ENCODE peak calls at places on chromosomes 4 and X, in six cellular contexts. One of them, this sample, is unnamed.

GRCh38 chr4:12791536-12791935 is 692.6 kb downstream of the RAB28 start:
- DNase-seq in non-pigmented ciliary epithelial cell: peak
- DNase-seq in esophagus squamous epithelium: no peak
- DNase-seq in HFF-Myc: no peak
- DNase-seq in effector memory CD4-positive, alpha-beta T cell: no peak
- DNase-seq in fibroblast of the conjunctiva: no peak
- DNase-seq in this sample: no peak

GRCh38 chr4:156677136-156677535 is 294.5 kb downstream of the PDGFC start:
- DNase-seq in fibroblast of the conjunctiva: no peak
- DNase-seq in esophagus squamous epithelium: no peak
- DNase-seq in non-pigmented ciliary epithelial cell: no peak
- DNase-seq in HFF-Myc: no peak
- DNase-seq in effector memory CD4-positive, alpha-beta T cell: no peak
- DNase-seq in this sample: no peak

GRCh38 chr4:123978637-123979036 is 582.0 kb downstream of the SPRY1 start:
- DNase-seq in fibroblast of the conjunctiva: no peak
- DNase-seq in effector memory CD4-positive, alpha-beta T cell: no peak
- DNase-seq in esophagus squamous epithelium: no peak
- DNase-seq in HFF-Myc: no peak
- DNase-seq in non-pigmented ciliary epithelial cell: no peak
- DNase-seq in this sample: no peak

GRCh38 chrX:40174594-40175415 is 77.0 kb upstream of the BCOR start:
- DNase-seq in esophagus squamous epithelium: no peak
- DNase-seq in effector memory CD4-positive, alpha-beta T cell: no peak
- DNase-seq in fibroblast of the conjunctiva: no peak
- DNase-seq in non-pigmented ciliary epithelial cell: no peak
- DNase-seq in HFF-Myc: no peak
- DNase-seq in this sample: no peak

GRCh38 chrX:9788908-9789307 is 2.7 kb downstream of the SHROOM2 start:
- DNase-seq in fibroblast of the conjunctiva: no peak
- DNase-seq in HFF-Myc: no peak
- DNase-seq in esophagus squamous epithelium: no peak
- DNase-seq in non-pigmented ciliary epithelial cell: no peak
- DNase-seq in effector memory CD4-positive, alpha-beta T cell: no peak
- DNase-seq in this sample: no peak

GRCh38 chr4:40329805-40330204 is 5.3 kb upstream of the CHRNA9 start:
- DNase-seq in non-pigmented ciliary epithelial cell: no peak
- DNase-seq in fibroblast of the conjunctiva: no peak
- DNase-seq in HFF-Myc: no peak
- DNase-seq in esophagus squamous epithelium: no peak
- DNase-seq in effector memory CD4-positive, alpha-beta T cell: no peak
- DNase-seq in this sample: no peak

GRCh38 chr4:106687026-106687425 is 318.4 kb upstream of the GIMD1 start:
- DNase-seq in esophagus squamous epithelium: no peak
- DNase-seq in non-pigmented ciliary epithelial cell: no peak
- DNase-seq in effector memory CD4-positive, alpha-beta T cell: no peak
- DNase-seq in HFF-Myc: no peak
- DNase-seq in fibroblast of the conjunctiva: no peak
- DNase-seq in this sample: no peak

GRCh38 chr4:102449751-102450352 is 51.3 kb upstream of the NFKB1 start:
- DNase-seq in esophagus squamous epithelium: no peak
- DNase-seq in HFF-Myc: no peak
- DNase-seq in non-pigmented ciliary epithelial cell: no peak
- DNase-seq in effector memory CD4-positive, alpha-beta T cell: no peak
- DNase-seq in fibroblast of the conjunctiva: peak
- DNase-seq in this sample: no peak

GRCh38 chrX:71871367-71871766 is 39.3 kb upstream of the NHSL2 start:
- DNase-seq in HFF-Myc: no peak
- DNase-seq in non-pigmented ciliary epithelial cell: peak
- DNase-seq in esophagus squamous epithelium: no peak
- DNase-seq in effector memory CD4-positive, alpha-beta T cell: no peak
- DNase-seq in fibroblast of the conjunctiva: no peak
- DNase-seq in this sample: peak

GRCh38 chrX:47228550-47229270 is 4.1 kb upstream of the USP11 start:
- DNase-seq in esophagus squamous epithelium: no peak
- DNase-seq in fibroblast of the conjunctiva: no peak
- DNase-seq in effector memory CD4-positive, alpha-beta T cell: no peak
- DNase-seq in HFF-Myc: no peak
- DNase-seq in non-pigmented ciliary epithelial cell: no peak
- DNase-seq in this sample: no peak

GRCh38 chrX:10450959-10451355 is 169.4 kb downstream of the MID1 start:
- DNase-seq in effector memory CD4-positive, alpha-beta T cell: no peak
- DNase-seq in fibroblast of the conjunctiva: peak
- DNase-seq in non-pigmented ciliary epithelial cell: no peak
- DNase-seq in esophagus squamous epithelium: no peak
- DNase-seq in HFF-Myc: no peak
- DNase-seq in this sample: no peak

GRCh38 chr4:92305148-92305877 is 1.5 kb downstream of the GRID2 start:
- DNase-seq in effector memory CD4-positive, alpha-beta T cell: no peak
- DNase-seq in esophagus squamous epithelium: no peak
- DNase-seq in non-pigmented ciliary epithelial cell: no peak
- DNase-seq in HFF-Myc: no peak
- DNase-seq in fibroblast of the conjunctiva: no peak
- DNase-seq in this sample: peak

GRCh38 chr4:158667651-158668198 is 4.0 kb downstream of the C4orf46 start:
- DNase-seq in non-pigmented ciliary epithelial cell: no peak
- DNase-seq in effector memory CD4-positive, alpha-beta T cell: no peak
- DNase-seq in fibroblast of the conjunctiva: no peak
- DNase-seq in esophagus squamous epithelium: no peak
- DNase-seq in HFF-Myc: peak
- DNase-seq in this sample: no peak

GRCh38 chrX:47940448-47940847 is 63.3 kb downstream of the ZNF182 start:
- DNase-seq in esophagus squamous epithelium: no peak
- DNase-seq in non-pigmented ciliary epithelial cell: no peak
- DNase-seq in fibroblast of the conjunctiva: no peak
- DNase-seq in effector memory CD4-positive, alpha-beta T cell: no peak
- DNase-seq in HFF-Myc: no peak
- DNase-seq in this sample: no peak

GRCh38 chr4:123250843-123251242 is 145.8 kb upstream of the SPRY1 start:
- DNase-seq in fibroblast of the conjunctiva: peak
- DNase-seq in effector memory CD4-positive, alpha-beta T cell: no peak
- DNase-seq in HFF-Myc: no peak
- DNase-seq in esophagus squamous epithelium: no peak
- DNase-seq in non-pigmented ciliary epithelial cell: peak
- DNase-seq in this sample: peak

GRCh38 chr4:1062419-1062818 is 50.9 kb downstream of the RNF212 start:
- DNase-seq in esophagus squamous epithelium: no peak
- DNase-seq in fibroblast of the conjunctiva: no peak
- DNase-seq in HFF-Myc: no peak
- DNase-seq in effector memory CD4-positive, alpha-beta T cell: no peak
- DNase-seq in non-pigmented ciliary epithelial cell: no peak
- DNase-seq in this sample: no peak

GRCh38 chr4:76990288-76991080 is 40.9 kb downstream of the SEPTIN11 start:
- DNase-seq in HFF-Myc: no peak
- DNase-seq in fibroblast of the conjunctiva: no peak
- DNase-seq in non-pigmented ciliary epithelial cell: peak
- DNase-seq in esophagus squamous epithelium: no peak
- DNase-seq in effector memory CD4-positive, alpha-beta T cell: no peak
- DNase-seq in this sample: peak

GRCh38 chr4:29276150-29276549 is 1444.0 kb upstream of the PCDH7 start:
- DNase-seq in non-pigmented ciliary epithelial cell: no peak
- DNase-seq in HFF-Myc: no peak
- DNase-seq in fibroblast of the conjunctiva: no peak
- DNase-seq in effector memory CD4-positive, alpha-beta T cell: no peak
- DNase-seq in esophagus squamous epithelium: no peak
- DNase-seq in this sample: no peak

GRCh38 chrX:14630724-14631123 is 101.4 kb downstream of the GLRA2 start:
- DNase-seq in fibroblast of the conjunctiva: no peak
- DNase-seq in HFF-Myc: no peak
- DNase-seq in esophagus squamous epithelium: no peak
- DNase-seq in effector memory CD4-positive, alpha-beta T cell: no peak
- DNase-seq in non-pigmented ciliary epithelial cell: no peak
- DNase-seq in this sample: no peak

GRCh38 chr4:16532240-16532990 is 306.1 kb upstream of the TAPT1 start:
- DNase-seq in fibroblast of the conjunctiva: peak
- DNase-seq in esophagus squamous epithelium: no peak
- DNase-seq in effector memory CD4-positive, alpha-beta T cell: no peak
- DNase-seq in HFF-Myc: peak
- DNase-seq in non-pigmented ciliary epithelial cell: peak
- DNase-seq in this sample: peak

GRCh38 chr4:80142396-80143304 is 54.7 kb upstream of the PRDM8 start:
- DNase-seq in effector memory CD4-positive, alpha-beta T cell: no peak
- DNase-seq in fibroblast of the conjunctiva: no peak
- DNase-seq in esophagus squamous epithelium: no peak
- DNase-seq in non-pigmented ciliary epithelial cell: no peak
- DNase-seq in HFF-Myc: no peak
- DNase-seq in this sample: no peak

GRCh38 chr4:158003212-158003611 is 169.6 kb downstream of the GASK1B start:
- DNase-seq in fibroblast of the conjunctiva: no peak
- DNase-seq in HFF-Myc: no peak
- DNase-seq in esophagus squamous epithelium: no peak
- DNase-seq in non-pigmented ciliary epithelial cell: no peak
- DNase-seq in effector memory CD4-positive, alpha-beta T cell: no peak
- DNase-seq in this sample: no peak

GRCh38 chr4:123662827-123663226 is 266.2 kb downstream of the SPRY1 start:
- DNase-seq in non-pigmented ciliary epithelial cell: no peak
- DNase-seq in esophagus squamous epithelium: no peak
- DNase-seq in effector memory CD4-positive, alpha-beta T cell: no peak
- DNase-seq in fibroblast of the conjunctiva: no peak
- DNase-seq in HFF-Myc: no peak
- DNase-seq in this sample: no peak

GRCh38 chr4:3471886-3472285 is 8.8 kb downstream of the DOK7 start:
- DNase-seq in effector memory CD4-positive, alpha-beta T cell: no peak
- DNase-seq in non-pigmented ciliary epithelial cell: no peak
- DNase-seq in esophagus squamous epithelium: no peak
- DNase-seq in HFF-Myc: no peak
- DNase-seq in fibroblast of the conjunctiva: no peak
- DNase-seq in this sample: no peak

GRCh38 chrX:18899796-18900380 is 84.0 kb downstream of the PHKA2 start:
- DNase-seq in non-pigmented ciliary epithelial cell: no peak
- DNase-seq in HFF-Myc: no peak
- DNase-seq in effector memory CD4-positive, alpha-beta T cell: no peak
- DNase-seq in fibroblast of the conjunctiva: no peak
- DNase-seq in esophagus squamous epithelium: no peak
- DNase-seq in this sample: no peak

GRCh38 chrX:105190252-105190853 is 30.1 kb downstream of the TEX13A start:
- DNase-seq in HFF-Myc: peak
- DNase-seq in non-pigmented ciliary epithelial cell: no peak
- DNase-seq in fibroblast of the conjunctiva: no peak
- DNase-seq in effector memory CD4-positive, alpha-beta T cell: no peak
- DNase-seq in esophagus squamous epithelium: no peak
- DNase-seq in this sample: no peak

GRCh38 chr4:74501579-74501978 is 56.6 kb downstream of the AREG start:
- DNase-seq in effector memory CD4-positive, alpha-beta T cell: no peak
- DNase-seq in fibroblast of the conjunctiva: no peak
- DNase-seq in esophagus squamous epithelium: no peak
- DNase-seq in non-pigmented ciliary epithelial cell: peak
- DNase-seq in HFF-Myc: peak
- DNase-seq in this sample: peak

GRCh38 chr4:476501-476900 is 22.5 kb downstream of the ZNF721 start:
- DNase-seq in fibroblast of the conjunctiva: no peak
- DNase-seq in HFF-Myc: no peak
- DNase-seq in effector memory CD4-positive, alpha-beta T cell: no peak
- DNase-seq in non-pigmented ciliary epithelial cell: peak
- DNase-seq in esophagus squamous epithelium: no peak
- DNase-seq in this sample: peak

GRCh38 chrX:155031657-155032056 is 5.0 kb downstream of the FUNDC2 start:
- DNase-seq in non-pigmented ciliary epithelial cell: no peak
- DNase-seq in HFF-Myc: no peak
- DNase-seq in esophagus squamous epithelium: no peak
- DNase-seq in fibroblast of the conjunctiva: no peak
- DNase-seq in effector memory CD4-positive, alpha-beta T cell: no peak
- DNase-seq in this sample: no peak

GRCh38 chrX:111168314-111168713 is 72.3 kb downstream of the PAK3 start:
- DNase-seq in non-pigmented ciliary epithelial cell: no peak
- DNase-seq in HFF-Myc: no peak
- DNase-seq in fibroblast of the conjunctiva: no peak
- DNase-seq in esophagus squamous epithelium: no peak
- DNase-seq in effector memory CD4-positive, alpha-beta T cell: no peak
- DNase-seq in this sample: peak

This sample was measured in stromal cell of bone marrow.